ENCODE peak calls at places on chromosomes 5 and 9, in four cellular contexts. A is foreskin fibroblast; Q is stimulated activated CD8-positive, alpha-beta memory T cell treated with anti-CD3 and anti-CD28 coated beads, Interleukin-15, amount 100 ng/mL, for 1 hour; N is Peyer's patch. U is an unnamed sample.

GRCh38 chr9:32991895-32992595 is 9.4 kb downstream of the APTX start:
- DNase-seq in Q (no peak), N (no peak), A (no peak), U (no peak)

GRCh38 chr9:105712773-105713172 is 18.4 kb downstream of the TMEM38B start:
- DNase-seq in A (no peak), Q (no peak), N (no peak), U (no peak)

GRCh38 chr5:90134892-90135291 is 274.7 kb downstream of the CETN3 start:
- DNase-seq in Q (no peak), N (no peak), A (peak), U (no peak)

GRCh38 chr5:1312206-1312605 is 17.3 kb upstream of the TERT start:
- DNase-seq in A (no peak), Q (peak), N (no peak), U (no peak)

GRCh38 chr9:77848428-77848827 is 183.2 kb downstream of the GNAQ start:
- DNase-seq in A (no peak), N (no peak), Q (no peak), U (no peak)

GRCh38 chr5:113397046-113397445 is 37.7 kb downstream of the TSSK1B start:
- DNase-seq in N (no peak), A (peak), Q (no peak), U (no peak)

GRCh38 chr5:175681045-175681974 is 23.4 kb downstream of the HRH2 start:
- DNase-seq in N (no peak), Q (no peak), A (no peak), U (no peak)

GRCh38 chr5:103232393-103232999 is 26.1 kb upstream of the MACIR start:
- DNase-seq in A (peak), Q (no peak), N (no peak), U (no peak)

GRCh38 chr5:154190652-154191304 is at the start of gene GALNT10:
- DNase-seq in N (peak), Q (peak), A (peak), U (no peak)

GRCh38 chr5:146238973-146239372 is 35.6 kb downstream of the RBM27 start:
- DNase-seq in A (peak), N (no peak), Q (no peak), U (no peak)

GRCh38 chr9:73347123-73347522 is 195.5 kb downstream of the ANXA1 start:
- DNase-seq in A (no peak), Q (no peak), N (no peak), U (no peak)

GRCh38 chr5:157559301-157559700 is 16.3 kb downstream of the ADAM19 start:
- DNase-seq in N (no peak), Q (no peak), A (peak), U (no peak)

GRCh38 chr9:76366275-76366674 is 28.0 kb downstream of the RFK start:
- DNase-seq in Q (no peak), N (no peak), A (no peak), U (no peak)

GRCh38 chr5:143398053-143398355 is 5.5 kb downstream of the NR3C1 start:
- DNase-seq in Q (no peak), N (no peak), A (no peak), U (no peak)

GRCh38 chr9:98231770-98232478 is 23.5 kb downstream of the TBC1D2 start:
- DNase-seq in A (peak), N (no peak), Q (no peak), U (no peak)

GRCh38 chr5:143648696-143649095 is 163.3 kb upstream of the HMHB1 start:
- DNase-seq in A (no peak), N (no peak), Q (no peak), U (no peak)

GRCh38 chr5:90709323-90710148 is 150.9 kb downstream of the ADGRV1 start:
- DNase-seq in Q (no peak), A (peak), N (no peak), U (no peak)

GRCh38 chr5:35095366-35095765 is 47.6 kb upstream of the AGXT2 start:
- DNase-seq in Q (no peak), A (no peak), N (no peak), U (no peak)

GRCh38 chr5:42718591-42718990 is 38.0 kb upstream of the CCDC152 start:
- DNase-seq in Q (no peak), A (peak), N (no peak), U (no peak)

GRCh38 chr9:126669108-126669507 is 55.4 kb downstream of the LMX1B start:
- DNase-seq in Q (no peak), A (no peak), N (no peak), U (no peak)

GRCh38 chr5:177334155-177334551 is 17.3 kb downstream of the LMAN2 start:
- DNase-seq in A (peak), N (no peak), Q (no peak), U (no peak)

GRCh38 chr9:36871606-36872005 is 162.5 kb downstream of the PAX5 start:
- DNase-seq in A (no peak), Q (no peak), N (peak), U (no peak)

GRCh38 chr9:69548676-69549075 is 123.5 kb downstream of the APBA1 start:
- DNase-seq in N (no peak), A (no peak), Q (no peak), U (no peak)

GRCh38 chr9:38707885-38708640 is 11.9 kb downstream of the FAM240B start:
- DNase-seq in N (no peak), A (no peak), Q (no peak), U (no peak)

GRCh38 chr9:130461218-130461630 is 16.5 kb downstream of the ASS1 start:
- DNase-seq in N (peak), Q (peak), A (peak), U (no peak)

GRCh38 chr5:7261049-7261448 is 134.9 kb upstream of the ADCY2 start:
- DNase-seq in N (peak), Q (no peak), A (peak), U (peak)

GRCh38 chr5:51382759-51383493 is at the start of gene ISL1:
- DNase-seq in N (peak), A (peak), Q (no peak), U (no peak)

GRCh38 chr9:81632599-81632998 is 56.7 kb downstream of the TLE1 start:
- DNase-seq in N (no peak), Q (no peak), A (peak), U (peak)

GRCh38 chr5:96657068-96657467 is 5.1 kb upstream of the CAST start:
- DNase-seq in N (peak), A (peak), Q (no peak), U (peak)

GRCh38 chr5:100273846-100274580 is 261.2 kb upstream of the FAM174A start:
- DNase-seq in A (no peak), N (no peak), Q (no peak), U (no peak)

GRCh38 chr5:160198148-160198545 is 31.2 kb upstream of the FABP6 start:
- DNase-seq in N (no peak), Q (no peak), A (no peak), U (no peak)

GRCh38 chr9:15018238-15018637 is 108.0 kb upstream of the FREM1 start:
- DNase-seq in N (no peak), A (no peak), Q (no peak), U (no peak)

GRCh38 chr9:85431396-85432102 is 310.2 kb downstream of the AGTPBP1 start:
- DNase-seq in Q (no peak), A (peak), N (no peak), U (no peak)

GRCh38 chr5:56669534-56670483 is 145.5 kb upstream of the MAP3K1 start:
- DNase-seq in A (peak), N (peak), Q (no peak), U (no peak)

GRCh38 chr5:73387630-73388370 is 60.8 kb downstream of the FOXD1 start:
- DNase-seq in N (peak), Q (no peak), A (no peak), U (no peak)

GRCh38 chr5:132759114-132760042 is 12.2 kb downstream of the CCNI2 start:
- DNase-seq in A (no peak), N (peak), Q (no peak), U (no peak)

GRCh38 chr5:36450229-36451024 is 148.7 kb upstream of the RANBP3L start:
- DNase-seq in Q (no peak), N (no peak), A (peak), U (no peak)